ENCODE peak calls at places on chromosomes 4 and X, in seven cellular contexts. One of them, this sample, is unnamed.

GRCh38 chr4:176575141-176575731 is 217.5 kb downstream of the VEGFC start:
- DNase-seq in GM19239: no peak
- DNase-seq in ACHN: no peak
- DNase-seq in coronary artery: no peak
- DNase-seq in ascending aorta: no peak
- DNase-seq in HTR-8/SVneo: no peak
- DNase-seq in lung: no peak
- DNase-seq in this sample: no peak

GRCh38 chr4:77451530-77451929 is 154.1 kb upstream of the CXCL13 start:
- DNase-seq in GM19239: no peak
- DNase-seq in ACHN: no peak
- DNase-seq in coronary artery: no peak
- DNase-seq in ascending aorta: no peak
- DNase-seq in HTR-8/SVneo: no peak
- DNase-seq in lung: no peak
- DNase-seq in this sample: no peak

GRCh38 chrX:127649011-127649410 is 403.2 kb downstream of the ACTRT1 start:
- DNase-seq in GM19239: no peak
- DNase-seq in ACHN: no peak
- DNase-seq in coronary artery: no peak
- DNase-seq in ascending aorta: no peak
- DNase-seq in HTR-8/SVneo: no peak
- DNase-seq in lung: no peak
- DNase-seq in this sample: no peak

GRCh38 chr4:128471576-128471975 is 184.0 kb upstream of the PGRMC2 start:
- DNase-seq in GM19239: no peak
- DNase-seq in ACHN: no peak
- DNase-seq in coronary artery: no peak
- DNase-seq in ascending aorta: no peak
- DNase-seq in HTR-8/SVneo: no peak
- DNase-seq in lung: no peak
- DNase-seq in this sample: no peak

GRCh38 chr4:95362906-95363578 is 185.7 kb downstream of the UNC5C start:
- DNase-seq in GM19239: no peak
- DNase-seq in ACHN: peak
- DNase-seq in coronary artery: no peak
- DNase-seq in ascending aorta: no peak
- DNase-seq in HTR-8/SVneo: peak
- DNase-seq in lung: no peak
- DNase-seq in this sample: no peak

GRCh38 chr4:99029852-99030251 is 34.3 kb downstream of the METAP1 start:
- DNase-seq in GM19239: no peak
- DNase-seq in ACHN: no peak
- DNase-seq in coronary artery: no peak
- DNase-seq in ascending aorta: no peak
- DNase-seq in HTR-8/SVneo: no peak
- DNase-seq in lung: no peak
- DNase-seq in this sample: no peak

GRCh38 chrX:12080265-12080664 is 58.0 kb upstream of the FRMPD4 start:
- DNase-seq in GM19239: no peak
- DNase-seq in ACHN: peak
- DNase-seq in coronary artery: no peak
- DNase-seq in ascending aorta: no peak
- DNase-seq in HTR-8/SVneo: peak
- DNase-seq in lung: no peak
- DNase-seq in this sample: peak

GRCh38 chr4:170853422-170854021 is 763.8 kb upstream of the AADAT start:
- DNase-seq in GM19239: no peak
- DNase-seq in ACHN: peak
- DNase-seq in coronary artery: no peak
- DNase-seq in ascending aorta: no peak
- DNase-seq in HTR-8/SVneo: peak
- DNase-seq in lung: peak
- DNase-seq in this sample: peak

GRCh38 chrX:42128020-42128419 is 204.7 kb upstream of the CASK start:
- DNase-seq in GM19239: no peak
- DNase-seq in ACHN: no peak
- DNase-seq in coronary artery: no peak
- DNase-seq in ascending aorta: no peak
- DNase-seq in HTR-8/SVneo: no peak
- DNase-seq in lung: no peak
- DNase-seq in this sample: peak

GRCh38 chr4:148284526-148285193 is 157.6 kb downstream of the NR3C2 start:
- DNase-seq in GM19239: no peak
- DNase-seq in ACHN: no peak
- DNase-seq in coronary artery: no peak
- DNase-seq in ascending aorta: no peak
- DNase-seq in HTR-8/SVneo: no peak
- DNase-seq in lung: no peak
- DNase-seq in this sample: no peak

GRCh38 chr4:187617117-187617516 is 378.5 kb upstream of the ZFP42 start:
- DNase-seq in GM19239: no peak
- DNase-seq in ACHN: no peak
- DNase-seq in coronary artery: no peak
- DNase-seq in ascending aorta: no peak
- DNase-seq in HTR-8/SVneo: no peak
- DNase-seq in lung: no peak
- DNase-seq in this sample: no peak

This sample was measured in GM10248.